ENCODE peak calls at places on chromosomes 5 and 9, in five cellular contexts. R, Q, H, B and T are unnamed samples.

GRCh38 chr5:75639912-75640311 is 28.7 kb downstream of the ANKDD1B start:
- DNase-seq in B (no peak), Q (no peak), R (no peak), H (no peak), T (no peak)

GRCh38 chr5:94463739-94464138 is 154.7 kb downstream of the KIAA0825 start:
- DNase-seq in R (no peak), Q (no peak), B (no peak), H (peak; percentile 24), T (no peak)

GRCh38 chr9:94921072-94921471 is 194.6 kb downstream of the AOPEP start:
- DNase-seq in B (no peak), Q (peak; percentile 41), R (no peak), H (peak; percentile 73), T (peak; percentile 68)

GRCh38 chr5:132060501-132061161 is at the start of gene IL3:
- DNase-seq in H (no peak), B (no peak), Q (peak; percentile 5), R (no peak), T (no peak)

GRCh38 chr9:121367651-121368510 is 2.2 kb downstream of the STOM start:
- DNase-seq in H (no peak), B (no peak), Q (no peak), R (no peak), T (no peak)

GRCh38 chr5:137710086-137710485 is 25.8 kb downstream of the KLHL3 start:
- DNase-seq in H (peak; percentile 16), Q (no peak), B (no peak), R (no peak), T (no peak)

GRCh38 chr5:37900692-37901091 is 60.9 kb upstream of the GDNF start:
- DNase-seq in H (peak; percentile 53), B (no peak), Q (peak; percentile 40), R (peak; percentile 15), T (peak; percentile 25)

GRCh38 chr9:91777437-91777836 is 172.6 kb downstream of the ROR2 start:
- DNase-seq in R (no peak), B (no peak), H (peak; percentile 80), Q (no peak), T (no peak)

GRCh38 chr9:99259231-99259918 is 37.3 kb downstream of the SEC61B start:
- DNase-seq in H (no peak), Q (peak; percentile 97), R (peak; percentile 65), B (no peak), T (peak; percentile 21)

DNA sequence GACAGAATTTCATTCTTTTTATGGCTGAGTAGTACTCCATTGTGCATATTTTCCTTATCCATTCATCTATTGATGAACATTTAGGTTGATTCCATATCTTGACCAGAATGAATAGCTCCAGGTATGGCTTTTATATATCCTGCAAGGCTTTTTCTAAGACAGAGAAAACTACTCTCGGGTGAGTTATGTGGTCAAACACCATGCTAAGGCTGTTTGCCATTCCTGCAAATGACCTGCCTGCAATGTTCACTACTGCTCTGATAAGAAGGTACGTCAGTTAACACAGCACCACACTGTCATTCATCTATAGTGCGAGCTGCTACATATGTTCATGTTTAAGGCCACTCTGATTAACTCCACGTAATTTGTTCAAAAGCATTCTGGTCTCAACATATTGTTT is 256.8 kb upstream of the RGMB start:
- DNase-seq in Q (no peak), B (no peak), H (no peak), R (no peak), T (no peak)
- TF ChIP-seq POLR2A in Q (no peak), B (no peak), H (no peak), R (no peak), T (no peak)

GRCh38 chr5:50435131-50435530 is 6.0 kb downstream of the EMB start:
- DNase-seq in R (no peak), Q (no peak), H (no peak), B (no peak), T (no peak)

GRCh38 chr5:50445281-50445949 is 4.3 kb upstream of the EMB start:
- DNase-seq in H (no peak), Q (no peak), R (no peak), B (no peak), T (no peak)

GRCh38 chr5:50439221-50439620 is 1.9 kb downstream of the EMB start:
- DNase-seq in Q (no peak), H (no peak), B (no peak), R (no peak), T (no peak)

GRCh38 chr5:50441479-50441815 is 359 bp upstream of the EMB start:
- DNase-seq in Q (no peak), H (no peak), R (no peak), B (no peak), T (no peak)

DNA sequence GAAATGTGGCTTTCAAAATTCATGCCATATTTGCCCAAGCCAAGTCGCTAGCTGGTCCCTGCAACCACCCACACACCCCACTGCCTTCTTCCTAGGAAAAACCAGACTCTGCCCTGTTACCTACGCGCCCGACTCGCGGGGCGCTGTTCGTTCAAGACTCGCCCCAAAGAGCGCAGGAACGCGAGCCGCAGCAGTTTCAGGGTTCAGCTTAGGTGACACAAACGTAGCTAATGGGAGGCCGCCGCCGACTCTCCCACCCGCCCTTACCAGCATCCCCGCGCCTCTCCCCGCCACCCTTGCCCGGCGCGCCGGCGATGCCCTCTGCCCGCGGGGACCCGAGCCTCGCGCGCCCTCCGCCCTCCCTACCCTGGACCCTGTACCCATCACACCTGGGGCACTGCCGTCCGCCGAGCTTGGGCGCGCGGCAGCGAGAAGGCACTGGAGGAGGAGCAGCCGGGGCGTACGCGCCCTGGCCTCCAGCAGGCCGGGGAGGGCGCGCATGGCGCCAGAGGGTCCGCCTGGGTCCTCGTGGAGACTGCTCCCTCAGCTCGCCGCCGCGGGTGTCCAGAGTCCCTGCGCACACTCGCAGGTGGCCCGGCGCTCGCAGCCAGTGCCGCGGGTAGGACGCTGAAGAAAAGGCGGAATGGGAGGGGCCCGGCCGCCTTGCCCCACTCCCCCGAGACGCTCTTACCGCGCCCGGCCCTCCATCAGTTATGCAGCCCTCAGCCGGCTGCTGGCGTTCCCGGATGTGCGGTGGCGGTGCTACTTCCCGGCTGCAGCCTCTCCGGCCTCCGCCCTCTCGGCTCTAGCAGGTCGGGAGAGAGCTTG is at the start of gene EMB:
- DNase-seq in H (no peak), R (no peak), Q (peak; percentile 67), B (peak; percentile 16), T (no peak)
- TF ChIP-seq POLR2A in H (no peak), R (no peak), Q (peak; percentile 32), B (peak; percentile 27), T (no peak)

DNA sequence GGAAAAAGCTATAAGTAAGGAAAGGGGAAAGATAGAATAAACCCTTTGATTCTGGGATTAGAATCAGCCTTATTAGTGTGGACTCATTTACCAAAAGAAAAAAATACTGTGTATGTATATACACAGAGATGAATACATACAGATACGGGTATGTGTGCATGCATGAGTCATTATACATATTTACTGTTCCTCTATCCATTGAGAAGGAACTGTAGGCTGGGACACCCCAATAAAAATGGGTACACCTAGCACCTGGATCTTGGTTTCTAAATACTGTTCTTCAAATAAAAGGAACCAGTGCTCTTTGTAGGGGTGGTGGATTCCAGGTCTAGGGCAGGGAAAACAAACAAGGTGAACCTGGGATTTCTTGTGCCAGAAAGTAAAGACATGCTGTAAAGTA is 48.3 kb downstream of the WHRN start:
- DNase-seq in Q (no peak), H (no peak), B (no peak), R (no peak), T (no peak)
- TF ChIP-seq POLR2A in Q (no peak), H (no peak), B (no peak), R (no peak), T (no peak)

GRCh38 chr5:15889001-15889400 is 290.6 kb downstream of the MARCHF11 start:
- DNase-seq in B (no peak), R (no peak), Q (no peak), H (no peak), T (no peak)

GRCh38 chr5:15886156-15886555 is 293.4 kb downstream of the MARCHF11 start:
- DNase-seq in Q (no peak), R (no peak), B (no peak), H (no peak), T (no peak)

GRCh38 chr5:15880201-15880600 is 299.4 kb downstream of the MARCHF11 start:
- DNase-seq in H (no peak), R (no peak), Q (no peak), B (no peak), T (no peak)

GRCh38 chr5:15887072-15887471 is 292.5 kb downstream of the MARCHF11 start:
- DNase-seq in R (no peak), B (no peak), H (peak; percentile 76), Q (no peak), T (no peak)

GRCh38 chr5:15885156-15885555 is 294.4 kb downstream of the MARCHF11 start:
- DNase-seq in H (peak; percentile 35), R (no peak), Q (no peak), B (no peak), T (no peak)
- TF ChIP-seq POLR2A in H (no peak), R (no peak), Q (no peak), B (no peak), T (no peak)

DNA sequence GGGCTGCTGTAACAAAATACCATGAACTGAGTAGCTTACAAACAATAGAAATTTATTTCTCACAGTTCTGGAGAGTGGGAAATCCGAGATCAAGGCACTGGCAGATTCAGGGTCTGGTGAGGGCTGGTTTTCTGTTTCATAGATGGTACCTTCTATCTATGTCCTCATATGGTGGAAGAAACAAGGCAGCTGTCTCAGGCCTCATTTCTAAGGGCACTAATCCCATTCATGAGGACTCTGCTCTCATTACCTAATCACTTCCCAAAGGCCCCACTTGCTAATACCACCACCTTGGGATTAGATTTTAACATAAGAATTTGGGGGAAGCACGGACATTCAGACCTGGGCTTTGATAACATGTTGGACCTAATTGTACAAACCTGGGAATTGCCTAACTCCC is 13.5 kb downstream of the RFESD start:
- DNase-seq in B (no peak), R (no peak), Q (no peak), H (no peak), T (no peak)
- TF ChIP-seq POLR2A in B (no peak), R (no peak), Q (no peak), H (no peak), T (no peak)

GRCh38 chr5:116671211-116671736 is 96.7 kb upstream of the SEMA6A start:
- DNase-seq in R (no peak), Q (no peak), H (no peak), B (no peak), T (no peak)
- TF ChIP-seq POLR2A in R (no peak), Q (no peak), H (no peak), B (no peak), T (no peak)

GRCh38 chr5:138927979-138928378 is 52.8 kb upstream of the LRRTM2 start:
- DNase-seq in Q (peak; percentile 91), H (peak; percentile 23), B (no peak), R (no peak), T (no peak)
- TF ChIP-seq POLR2A in Q (no peak), H (no peak), B (no peak), R (no peak), T (no peak)